ENCODE peak calls at places on chromosomes 2 and 18, in nine cellular contexts. E is hepatocyte; U is Daoy; S is testis; J is activated CD4-positive, alpha-beta T cell treated with anti-CD3 and anti-CD28 coated beads for 48 hours; P is AML-193; F is activated T-cell treated with anti-CD3 and anti-CD28 coated beads, Interleukin-2, amount 50 U/mL, for 72 hours; L is CD8-positive, alpha-beta T cell; Q is T-helper 1 cell. A is an unnamed sample.

GRCh38 chr2:70948350-70949003 is 12.8 kb downstream of the ATP6V1B1 start:
- DNase-seq in U (peak; percentile 87), E (peak; percentile 87), Q (peak; percentile 69), P (peak; percentile 57), J (peak; percentile 85), L (peak; percentile 81), S (peak; percentile 89), F (peak; percentile 86), A (peak; percentile 73)

GRCh38 chr2:79011485-79011884 is 14.0 kb upstream of the REG3G start:
- DNase-seq in P (no peak), F (no peak), L (no peak), E (no peak), S (no peak), Q (no peak), U (no peak), J (no peak), A (no peak)

GRCh38 chr2:200275281-200276103 is 31.0 kb upstream of the SPATS2L start:
- DNase-seq in P (no peak), L (no peak), J (no peak), E (no peak), U (no peak), S (no peak), F (no peak), Q (no peak), A (no peak)

GRCh38 chr2:37890893-37891495 is 34.1 kb upstream of the RMDN2 start:
- DNase-seq in E (peak; percentile 86), J (peak; percentile 81), S (peak; percentile 80), L (peak; percentile 75), P (peak; percentile 45), F (peak; percentile 67), U (peak; percentile 78), Q (peak; percentile 60), A (peak; percentile 43)

GRCh38 chr2:99725810-99726209 is 236.0 kb upstream of the REV1 start:
- DNase-seq in F (no peak), S (no peak), L (no peak), U (no peak), J (no peak), Q (no peak), E (no peak), P (no peak), A (no peak)

GRCh38 chr18:44411971-44412370 is 268.7 kb upstream of the SETBP1 start:
- DNase-seq in E (no peak), L (no peak), J (no peak), Q (no peak), P (no peak), F (no peak), U (no peak), S (no peak), A (no peak)

GRCh38 chr2:237563816-237564215 is 2.6 kb upstream of the PRLH start:
- DNase-seq in J (no peak), U (no peak), L (no peak), P (no peak), F (no peak), E (peak; percentile 51), Q (no peak), S (peak; percentile 26), A (no peak)

GRCh38 chr18:13137041-13137938 is 81.3 kb upstream of the LDLRAD4 start:
- DNase-seq in S (peak; percentile 34), P (peak; percentile 17), J (peak; percentile 34), L (peak; percentile 79), U (no peak), Q (peak; percentile 32), F (peak; percentile 51), E (no peak), A (peak; percentile 9)

GRCh38 chr2:72951303-72952095 is 34.2 kb downstream of the EMX1 start:
- DNase-seq in L (no peak), U (no peak), F (no peak), S (no peak), Q (no peak), E (no peak), J (no peak), P (no peak), A (no peak)

GRCh38 chr18:902179-902718 is 2.4 kb upstream of the ADCYAP1 start:
- DNase-seq in Q (no peak), J (no peak), S (no peak), E (peak; percentile 23), F (no peak), L (no peak), U (peak; percentile 35), P (no peak), A (no peak)

GRCh38 chr2:96891591-96892333 is 21.9 kb upstream of the SEMA4C start:
- DNase-seq in S (no peak), P (no peak), J (no peak), E (no peak), L (peak; percentile 73), U (peak; percentile 66), Q (no peak), F (no peak), A (no peak)

GRCh38 chr2:79393806-79394484 is 118.9 kb upstream of the CTNNA2 start:
- DNase-seq in J (no peak), L (no peak), F (no peak), S (peak; percentile 58), E (peak; percentile 33), U (no peak), Q (no peak), P (no peak), A (no peak)

GRCh38 chr2:69386376-69386775 is 651 bp downstream of the GFPT1 start:
- DNase-seq in F (no peak), J (no peak), E (no peak), Q (peak; percentile 28), S (no peak), L (no peak), U (no peak), P (no peak), A (no peak)

GRCh38 chr2:144133881-144134280 is 386.0 kb downstream of the ZEB2 start:
- DNase-seq in U (no peak), L (no peak), F (no peak), J (no peak), S (no peak), P (no peak), E (no peak), Q (no peak), A (no peak)

GRCh38 chr2:239169311-239170048 is 231.3 kb downstream of the HDAC4 start:
- DNase-seq in J (no peak), U (no peak), P (no peak), L (no peak), S (no peak), F (no peak), Q (no peak), E (no peak), A (no peak)

A was measured in effector CD4-positive, alpha-beta T cell.